ENCODE peak calls at places on chromosomes 6 and 20, in six cellular contexts. One of them, this sample, is unnamed.

GRCh38 chr6:116883005-116883404 is 6.0 kb downstream of the RFX6 start:
- DNase-seq in ELR: no peak
- DNase-seq in NCI-H2171 treated with DMSO at 0.1 percent for 48 hours: no peak
- DNase-seq in D341Med: no peak
- DNase-seq in pancreas: no peak
- DNase-seq in NCI-H510A treated with DMSO at 0.1 percent for 48 hours: no peak
- DNase-seq in this sample: no peak

GRCh38 chr6:65819152-65819551 is 112.1 kb upstream of the EYS start:
- DNase-seq in NCI-H510A treated with DMSO at 0.1 percent for 48 hours: no peak
- DNase-seq in D341Med: no peak
- DNase-seq in NCI-H2171 treated with DMSO at 0.1 percent for 48 hours: no peak
- DNase-seq in ELR: no peak
- DNase-seq in pancreas: no peak
- DNase-seq in this sample: no peak

GRCh38 chr6:12369355-12369754 is 79.2 kb downstream of the EDN1 start:
- DNase-seq in NCI-H2171 treated with DMSO at 0.1 percent for 48 hours: no peak
- DNase-seq in ELR: no peak
- DNase-seq in pancreas: no peak
- DNase-seq in NCI-H510A treated with DMSO at 0.1 percent for 48 hours: no peak
- DNase-seq in D341Med: no peak
- DNase-seq in this sample: no peak

GRCh38 chr6:35804996-35805736 is at the start of gene LHFPL5:
- DNase-seq in NCI-H2171 treated with DMSO at 0.1 percent for 48 hours: peak; percentile 59
- DNase-seq in NCI-H510A treated with DMSO at 0.1 percent for 48 hours: peak; percentile 87
- DNase-seq in pancreas: peak; percentile 86
- DNase-seq in ELR: peak; percentile 48
- DNase-seq in D341Med: peak; percentile 70
- DNase-seq in this sample: peak; percentile 48

GRCh38 chr6:56759521-56759920 is 116.8 kb upstream of the DST start:
- DNase-seq in NCI-H2171 treated with DMSO at 0.1 percent for 48 hours: no peak
- DNase-seq in NCI-H510A treated with DMSO at 0.1 percent for 48 hours: no peak
- DNase-seq in D341Med: no peak
- DNase-seq in pancreas: no peak
- DNase-seq in ELR: no peak
- DNase-seq in this sample: no peak

GRCh38 chr20:44582321-44583025 is at the start of gene PKIG:
- DNase-seq in NCI-H510A treated with DMSO at 0.1 percent for 48 hours: no peak
- DNase-seq in D341Med: no peak
- DNase-seq in ELR: peak; percentile 82
- DNase-seq in NCI-H2171 treated with DMSO at 0.1 percent for 48 hours: no peak
- DNase-seq in pancreas: no peak
- DNase-seq in this sample: no peak

GRCh38 chr20:17680836-17681740 is 954 bp downstream of the RRBP1 start:
- DNase-seq in ELR: peak; percentile 76
- DNase-seq in D341Med: peak; percentile 93
- DNase-seq in NCI-H2171 treated with DMSO at 0.1 percent for 48 hours: peak; percentile 45
- DNase-seq in pancreas: peak; percentile 92
- DNase-seq in NCI-H510A treated with DMSO at 0.1 percent for 48 hours: peak; percentile 77
- DNase-seq in this sample: peak; percentile 77

GRCh38 chr6:151389640-151390275 is 1.6 kb downstream of the ZBTB2 start:
- DNase-seq in D341Med: peak; percentile 69
- DNase-seq in NCI-H2171 treated with DMSO at 0.1 percent for 48 hours: peak; percentile 77
- DNase-seq in ELR: peak; percentile 76
- DNase-seq in pancreas: no peak
- DNase-seq in NCI-H510A treated with DMSO at 0.1 percent for 48 hours: peak; percentile 87
- DNase-seq in this sample: no peak

GRCh38 chr6:153616506-153616905 is 422.5 kb upstream of the OPRM1 start:
- DNase-seq in ELR: no peak
- DNase-seq in NCI-H510A treated with DMSO at 0.1 percent for 48 hours: no peak
- DNase-seq in pancreas: no peak
- DNase-seq in D341Med: no peak
- DNase-seq in NCI-H2171 treated with DMSO at 0.1 percent for 48 hours: no peak
- DNase-seq in this sample: no peak

GRCh38 chr6:92752114-92752513 is 667.2 kb downstream of the EPHA7 start:
- DNase-seq in D341Med: no peak
- DNase-seq in ELR: no peak
- DNase-seq in NCI-H2171 treated with DMSO at 0.1 percent for 48 hours: no peak
- DNase-seq in pancreas: no peak
- DNase-seq in NCI-H510A treated with DMSO at 0.1 percent for 48 hours: no peak
- DNase-seq in this sample: no peak

GRCh38 chr6:129197154-129197553 is 314.2 kb downstream of the LAMA2 start:
- DNase-seq in NCI-H2171 treated with DMSO at 0.1 percent for 48 hours: no peak
- DNase-seq in pancreas: no peak
- DNase-seq in NCI-H510A treated with DMSO at 0.1 percent for 48 hours: no peak
- DNase-seq in ELR: no peak
- DNase-seq in D341Med: no peak
- DNase-seq in this sample: no peak

GRCh38 chr6:111461860-111462259 is 21.2 kb downstream of the REV3L start:
- DNase-seq in D341Med: no peak
- DNase-seq in NCI-H2171 treated with DMSO at 0.1 percent for 48 hours: no peak
- DNase-seq in ELR: no peak
- DNase-seq in NCI-H510A treated with DMSO at 0.1 percent for 48 hours: no peak
- DNase-seq in pancreas: no peak
- DNase-seq in this sample: no peak

GRCh38 chr20:50996901-50997830 is 25.7 kb downstream of the KCNG1 start:
- DNase-seq in ELR: peak; percentile 70
- DNase-seq in pancreas: no peak
- DNase-seq in D341Med: no peak
- DNase-seq in NCI-H2171 treated with DMSO at 0.1 percent for 48 hours: no peak
- DNase-seq in NCI-H510A treated with DMSO at 0.1 percent for 48 hours: no peak
- DNase-seq in this sample: no peak

GRCh38 chr6:29974901-29975560 is 32.7 kb downstream of the HLA-A start:
- DNase-seq in pancreas: no peak
- DNase-seq in NCI-H510A treated with DMSO at 0.1 percent for 48 hours: no peak
- DNase-seq in NCI-H2171 treated with DMSO at 0.1 percent for 48 hours: no peak
- DNase-seq in D341Med: no peak
- DNase-seq in ELR: no peak
- DNase-seq in this sample: no peak

GRCh38 chr6:142300758-142301251 is 1.0 kb upstream of the ADGRG6 start:
- DNase-seq in NCI-H510A treated with DMSO at 0.1 percent for 48 hours: no peak
- DNase-seq in pancreas: no peak
- DNase-seq in D341Med: no peak
- DNase-seq in NCI-H2171 treated with DMSO at 0.1 percent for 48 hours: no peak
- DNase-seq in ELR: peak; percentile 79
- DNase-seq in this sample: no peak

GRCh38 chr6:78530208-78530607 is 337.1 kb upstream of the IRAK1BP1 start:
- DNase-seq in ELR: no peak
- DNase-seq in NCI-H510A treated with DMSO at 0.1 percent for 48 hours: no peak
- DNase-seq in pancreas: no peak
- DNase-seq in D341Med: no peak
- DNase-seq in NCI-H2171 treated with DMSO at 0.1 percent for 48 hours: no peak
- DNase-seq in this sample: no peak

GRCh38 chr6:44247338-44248302 is 719 bp downstream of the HSP90AB1 start:
- DNase-seq in ELR: peak; percentile 71
- DNase-seq in pancreas: peak; percentile 92
- DNase-seq in D341Med: peak; percentile 66
- DNase-seq in NCI-H2171 treated with DMSO at 0.1 percent for 48 hours: peak; percentile 56
- DNase-seq in NCI-H510A treated with DMSO at 0.1 percent for 48 hours: no peak
- DNase-seq in this sample: peak; percentile 87

GRCh38 chr6:46208303-46208702 is 37.5 kb upstream of the ENPP5 start:
- DNase-seq in pancreas: no peak
- DNase-seq in ELR: no peak
- DNase-seq in NCI-H510A treated with DMSO at 0.1 percent for 48 hours: no peak
- DNase-seq in D341Med: no peak
- DNase-seq in NCI-H2171 treated with DMSO at 0.1 percent for 48 hours: no peak
- DNase-seq in this sample: no peak

GRCh38 chr6:148423601-148424270 is 81.1 kb downstream of the SASH1 start:
- DNase-seq in NCI-H2171 treated with DMSO at 0.1 percent for 48 hours: peak; percentile 11
- DNase-seq in ELR: no peak
- DNase-seq in D341Med: no peak
- DNase-seq in NCI-H510A treated with DMSO at 0.1 percent for 48 hours: peak; percentile 75
- DNase-seq in pancreas: no peak
- DNase-seq in this sample: no peak

GRCh38 chr6:32662099-32662498 is 4.4 kb downstream of the HLA-DQB1 start:
- DNase-seq in D341Med: no peak
- DNase-seq in NCI-H2171 treated with DMSO at 0.1 percent for 48 hours: no peak
- DNase-seq in ELR: no peak
- DNase-seq in NCI-H510A treated with DMSO at 0.1 percent for 48 hours: no peak
- DNase-seq in pancreas: no peak
- DNase-seq in this sample: no peak

GRCh38 chr20:42258568-42258967 is 640.4 kb upstream of the CHD6 start:
- DNase-seq in D341Med: no peak
- DNase-seq in ELR: no peak
- DNase-seq in NCI-H510A treated with DMSO at 0.1 percent for 48 hours: no peak
- DNase-seq in pancreas: no peak
- DNase-seq in NCI-H2171 treated with DMSO at 0.1 percent for 48 hours: no peak
- DNase-seq in this sample: no peak

GRCh38 chr6:10960171-10960570 is 73.3 kb downstream of the SYCP2L start:
- DNase-seq in NCI-H2171 treated with DMSO at 0.1 percent for 48 hours: no peak
- DNase-seq in NCI-H510A treated with DMSO at 0.1 percent for 48 hours: no peak
- DNase-seq in D341Med: no peak
- DNase-seq in ELR: no peak
- DNase-seq in pancreas: no peak
- DNase-seq in this sample: no peak

GRCh38 chr6:66788579-66788978 is 1081.6 kb upstream of the EYS start:
- DNase-seq in NCI-H2171 treated with DMSO at 0.1 percent for 48 hours: no peak
- DNase-seq in NCI-H510A treated with DMSO at 0.1 percent for 48 hours: no peak
- DNase-seq in D341Med: no peak
- DNase-seq in ELR: no peak
- DNase-seq in pancreas: peak; percentile 23
- DNase-seq in this sample: no peak

GRCh38 chr20:49403911-49404310 is 78.6 kb downstream of the KCNB1 start:
- DNase-seq in NCI-H2171 treated with DMSO at 0.1 percent for 48 hours: no peak
- DNase-seq in NCI-H510A treated with DMSO at 0.1 percent for 48 hours: no peak
- DNase-seq in D341Med: no peak
- DNase-seq in ELR: no peak
- DNase-seq in pancreas: no peak
- DNase-seq in this sample: no peak

GRCh38 chr6:152099816-152100618 is 292.5 kb downstream of the ESR1 start:
- DNase-seq in NCI-H510A treated with DMSO at 0.1 percent for 48 hours: no peak
- DNase-seq in pancreas: no peak
- DNase-seq in NCI-H2171 treated with DMSO at 0.1 percent for 48 hours: peak; percentile 68
- DNase-seq in ELR: peak; percentile 76
- DNase-seq in D341Med: no peak
- DNase-seq in this sample: no peak

GRCh38 chr20:62792940-62793756 is 3.1 kb upstream of the MRGBP start:
- DNase-seq in NCI-H510A treated with DMSO at 0.1 percent for 48 hours: no peak
- DNase-seq in ELR: no peak
- DNase-seq in pancreas: no peak
- DNase-seq in NCI-H2171 treated with DMSO at 0.1 percent for 48 hours: peak; percentile 33
- DNase-seq in D341Med: no peak
- DNase-seq in this sample: no peak